ENCODE peak calls at places on chromosomes 3 and 15, in nine cellular contexts. One of them, this sample, is unnamed.

GRCh38 chr3:52043750-52044149 is 12.6 kb downstream of the DUSP7 start:
- DNase-seq in GM10248: no peak
- DNase-seq in activated CD4-positive, alpha-beta T cell treated with anti-CD3 and anti-CD28 coated beads for 24 hours: no peak
- DNase-seq in amniotic epithelial cell: no peak
- DNase-seq in pancreas: no peak
- DNase-seq in HTR-8/SVneo: no peak
- DNase-seq in HS-27A: no peak
- DNase-seq in breast epithelium: no peak
- DNase-seq in DMS153: no peak
- DNase-seq in this sample: no peak

GRCh38 chr3:159455741-159456181 is 532.9 kb upstream of the IL12A start:
- DNase-seq in GM10248: no peak
- DNase-seq in activated CD4-positive, alpha-beta T cell treated with anti-CD3 and anti-CD28 coated beads for 24 hours: no peak
- DNase-seq in amniotic epithelial cell: peak
- DNase-seq in pancreas: no peak
- DNase-seq in HTR-8/SVneo: peak
- DNase-seq in HS-27A: no peak
- DNase-seq in breast epithelium: no peak
- DNase-seq in DMS153: no peak
- DNase-seq in this sample: no peak

GRCh38 chr15:29815000-29815704 is 7.1 kb downstream of the TJP1 start:
- DNase-seq in GM10248: no peak
- DNase-seq in activated CD4-positive, alpha-beta T cell treated with anti-CD3 and anti-CD28 coated beads for 24 hours: no peak
- DNase-seq in amniotic epithelial cell: peak
- DNase-seq in pancreas: no peak
- DNase-seq in HTR-8/SVneo: no peak
- DNase-seq in HS-27A: no peak
- DNase-seq in breast epithelium: no peak
- DNase-seq in DMS153: no peak
- DNase-seq in this sample: peak

GRCh38 chr3:58569287-58570001 is 7.7 kb downstream of the FAM107A start:
- DNase-seq in GM10248: no peak
- DNase-seq in activated CD4-positive, alpha-beta T cell treated with anti-CD3 and anti-CD28 coated beads for 24 hours: no peak
- DNase-seq in amniotic epithelial cell: no peak
- DNase-seq in pancreas: no peak
- DNase-seq in HTR-8/SVneo: no peak
- DNase-seq in HS-27A: no peak
- DNase-seq in breast epithelium: no peak
- DNase-seq in DMS153: no peak
- DNase-seq in this sample: no peak

GRCh38 chr3:164577667-164578066 is 500.6 kb downstream of the SI start:
- DNase-seq in GM10248: no peak
- DNase-seq in activated CD4-positive, alpha-beta T cell treated with anti-CD3 and anti-CD28 coated beads for 24 hours: no peak
- DNase-seq in amniotic epithelial cell: no peak
- DNase-seq in pancreas: no peak
- DNase-seq in HTR-8/SVneo: no peak
- DNase-seq in HS-27A: no peak
- DNase-seq in breast epithelium: no peak
- DNase-seq in DMS153: no peak
- DNase-seq in this sample: no peak

GRCh38 chr15:70539912-70540520 is 223.3 kb downstream of the UACA start:
- DNase-seq in GM10248: no peak
- DNase-seq in activated CD4-positive, alpha-beta T cell treated with anti-CD3 and anti-CD28 coated beads for 24 hours: no peak
- DNase-seq in amniotic epithelial cell: no peak
- DNase-seq in pancreas: no peak
- DNase-seq in HTR-8/SVneo: no peak
- DNase-seq in HS-27A: no peak
- DNase-seq in breast epithelium: no peak
- DNase-seq in DMS153: no peak
- DNase-seq in this sample: no peak

GRCh38 chr15:58724471-58724870 is 25.0 kb downstream of the ADAM10 start:
- DNase-seq in GM10248: peak
- DNase-seq in activated CD4-positive, alpha-beta T cell treated with anti-CD3 and anti-CD28 coated beads for 24 hours: no peak
- DNase-seq in amniotic epithelial cell: peak
- DNase-seq in pancreas: no peak
- DNase-seq in HTR-8/SVneo: no peak
- DNase-seq in HS-27A: no peak
- DNase-seq in breast epithelium: no peak
- DNase-seq in DMS153: no peak
- DNase-seq in this sample: peak

GRCh38 chr3:64022451-64023186 is 675 bp downstream of the PSMD6 start:
- DNase-seq in GM10248: no peak
- DNase-seq in activated CD4-positive, alpha-beta T cell treated with anti-CD3 and anti-CD28 coated beads for 24 hours: no peak
- DNase-seq in amniotic epithelial cell: peak
- DNase-seq in pancreas: peak
- DNase-seq in HTR-8/SVneo: no peak
- DNase-seq in HS-27A: no peak
- DNase-seq in breast epithelium: no peak
- DNase-seq in DMS153: no peak
- DNase-seq in this sample: no peak